ENCODE peak calls at places on chromosomes 16 and 17, in six cellular contexts. One of them, this sample, is unnamed.

GRCh38 chr16:4319454-4319853 is 3.6 kb downstream of the GLIS2 start:
- DNase-seq in activated B cell treated with CpG ODN at 0.5 μM for 24 hours: peak; percentile 49
- DNase-seq in activated T-helper 1 cell treated with anti-CD3 and anti-CD28 coated beads, Interleukin-2, amount 50 U/mL, for 16 hours: no peak
- DNase-seq in HuH-7: no peak
- DNase-seq in effector memory CD8-positive, alpha-beta T cell: peak; percentile 62
- DNase-seq in T-helper 2 cell: peak; percentile 47
- DNase-seq in this sample: no peak

GRCh38 chr17:79393358-79394038 is 217.4 kb downstream of the RBFOX3 start:
- DNase-seq in activated B cell treated with CpG ODN at 0.5 μM for 24 hours: peak; percentile 81
- DNase-seq in activated T-helper 1 cell treated with anti-CD3 and anti-CD28 coated beads, Interleukin-2, amount 50 U/mL, for 16 hours: peak; percentile 37
- DNase-seq in HuH-7: peak; percentile 95
- DNase-seq in effector memory CD8-positive, alpha-beta T cell: peak; percentile 69
- DNase-seq in T-helper 2 cell: peak; percentile 64
- DNase-seq in this sample: peak; percentile 72

GRCh38 chr17:57517519-57518342 is 227.4 kb downstream of the CCDC182 start:
- DNase-seq in activated B cell treated with CpG ODN at 0.5 μM for 24 hours: no peak
- DNase-seq in activated T-helper 1 cell treated with anti-CD3 and anti-CD28 coated beads, Interleukin-2, amount 50 U/mL, for 16 hours: no peak
- DNase-seq in HuH-7: no peak
- DNase-seq in effector memory CD8-positive, alpha-beta T cell: no peak
- DNase-seq in T-helper 2 cell: no peak
- DNase-seq in this sample: no peak

GRCh38 chr16:86251682-86252081 is 258.6 kb upstream of the FOXF1 start:
- DNase-seq in activated B cell treated with CpG ODN at 0.5 μM for 24 hours: no peak
- DNase-seq in activated T-helper 1 cell treated with anti-CD3 and anti-CD28 coated beads, Interleukin-2, amount 50 U/mL, for 16 hours: no peak
- DNase-seq in HuH-7: no peak
- DNase-seq in effector memory CD8-positive, alpha-beta T cell: no peak
- DNase-seq in T-helper 2 cell: no peak
- DNase-seq in this sample: no peak

GRCh38 chr17:70307430-70307829 is 138.1 kb downstream of the KCNJ2 start:
- DNase-seq in activated B cell treated with CpG ODN at 0.5 μM for 24 hours: no peak
- DNase-seq in activated T-helper 1 cell treated with anti-CD3 and anti-CD28 coated beads, Interleukin-2, amount 50 U/mL, for 16 hours: no peak
- DNase-seq in HuH-7: no peak
- DNase-seq in effector memory CD8-positive, alpha-beta T cell: no peak
- DNase-seq in T-helper 2 cell: no peak
- DNase-seq in this sample: no peak

GRCh38 chr17:81422776-81423697 is 27.8 kb downstream of the BAHCC1 start:
- DNase-seq in activated B cell treated with CpG ODN at 0.5 μM for 24 hours: no peak
- DNase-seq in activated T-helper 1 cell treated with anti-CD3 and anti-CD28 coated beads, Interleukin-2, amount 50 U/mL, for 16 hours: no peak
- DNase-seq in HuH-7: no peak
- DNase-seq in effector memory CD8-positive, alpha-beta T cell: no peak
- DNase-seq in T-helper 2 cell: no peak
- DNase-seq in this sample: no peak

GRCh38 chr17:1758812-1759211 is 3.0 kb upstream of the SERPINF1 start:
- DNase-seq in activated B cell treated with CpG ODN at 0.5 μM for 24 hours: no peak
- DNase-seq in activated T-helper 1 cell treated with anti-CD3 and anti-CD28 coated beads, Interleukin-2, amount 50 U/mL, for 16 hours: no peak
- DNase-seq in HuH-7: no peak
- DNase-seq in effector memory CD8-positive, alpha-beta T cell: no peak
- DNase-seq in T-helper 2 cell: no peak
- DNase-seq in this sample: no peak

GRCh38 chr17:38743556-38744171 is 4.5 kb downstream of the PCGF2 start:
- DNase-seq in activated B cell treated with CpG ODN at 0.5 μM for 24 hours: no peak
- DNase-seq in activated T-helper 1 cell treated with anti-CD3 and anti-CD28 coated beads, Interleukin-2, amount 50 U/mL, for 16 hours: no peak
- DNase-seq in HuH-7: no peak
- DNase-seq in effector memory CD8-positive, alpha-beta T cell: no peak
- DNase-seq in T-helper 2 cell: no peak
- DNase-seq in this sample: no peak

GRCh38 chr17:13510062-13510461 is 91.7 kb downstream of the HS3ST3A1 start:
- DNase-seq in activated B cell treated with CpG ODN at 0.5 μM for 24 hours: no peak
- DNase-seq in activated T-helper 1 cell treated with anti-CD3 and anti-CD28 coated beads, Interleukin-2, amount 50 U/mL, for 16 hours: no peak
- DNase-seq in HuH-7: no peak
- DNase-seq in effector memory CD8-positive, alpha-beta T cell: no peak
- DNase-seq in T-helper 2 cell: no peak
- DNase-seq in this sample: peak; percentile 82

GRCh38 chr17:20174588-20175265 is 165.6 kb downstream of the SPECC1 start:
- DNase-seq in activated B cell treated with CpG ODN at 0.5 μM for 24 hours: no peak
- DNase-seq in activated T-helper 1 cell treated with anti-CD3 and anti-CD28 coated beads, Interleukin-2, amount 50 U/mL, for 16 hours: no peak
- DNase-seq in HuH-7: no peak
- DNase-seq in effector memory CD8-positive, alpha-beta T cell: no peak
- DNase-seq in T-helper 2 cell: no peak
- DNase-seq in this sample: no peak

GRCh38 chr17:64148699-64149098 is 18.8 kb upstream of the ERN1 start:
- DNase-seq in activated B cell treated with CpG ODN at 0.5 μM for 24 hours: no peak
- DNase-seq in activated T-helper 1 cell treated with anti-CD3 and anti-CD28 coated beads, Interleukin-2, amount 50 U/mL, for 16 hours: no peak
- DNase-seq in HuH-7: no peak
- DNase-seq in effector memory CD8-positive, alpha-beta T cell: no peak
- DNase-seq in T-helper 2 cell: no peak
- DNase-seq in this sample: no peak